ENCODE peak calls at places on chromosome 21, in five cellular contexts. X is neuronal stem cell, G is mesenchymal stem cell, M is H1, H is trophoblast cell. J is an unnamed sample.

GRCh38 chr21:39373634-39374033 is 24.7 kb upstream of the HMGN1 start:
- DNase-seq in X (no peak), G (peak; percentile 50), M (no peak), H (peak; percentile 39), J (peak; percentile 40)

GRCh38 chr21:35002879-35003722 is 46.0 kb downstream of the RUNX1 start:
- DNase-seq in X (no peak), G (peak; percentile 46), M (no peak), H (peak; percentile 32), J (no peak)

GRCh38 chr21:26961704-26962103 is 5.2 kb downstream of the ADAMTS5 start:
- DNase-seq in X (no peak), G (no peak), M (peak; percentile 66), H (no peak), J (peak; percentile 51)

GRCh38 chr21:20570824-20571232 is 427.4 kb upstream of the NCAM2 start:
- DNase-seq in X (peak; percentile 55), G (peak; percentile 6), M (peak; percentile 57), H (no peak), J (peak; percentile 88)

GRCh38 chr21:43684424-43684823 is 25.1 kb downstream of the RRP1B start:
- DNase-seq in X (no peak), G (no peak), M (no peak), H (no peak), J (no peak)

GRCh38 chr21:14863745-14864210 is 201.0 kb downstream of the NRIP1 start:
- DNase-seq in X (no peak), G (no peak), M (no peak), H (peak; percentile 54), J (no peak)

GRCh38 chr21:14737278-14737677 is 191.2 kb upstream of the SAMSN1 start:
- DNase-seq in X (no peak), G (no peak), M (no peak), H (no peak), J (no peak)

GRCh38 chr21:39633770-39634181 is 21.0 kb downstream of the B3GALT5 start:
- DNase-seq in X (no peak), G (peak; percentile 88), M (no peak), H (peak; percentile 20), J (no peak)

GRCh38 chr21:38311765-38312164 is 55.0 kb downstream of the KCNJ15 start:
- DNase-seq in X (no peak), G (no peak), M (no peak), H (no peak), J (no peak)

GRCh38 chr21:16573581-16573980 is 843.8 kb downstream of the USP25 start:
- DNase-seq in X (no peak), G (peak; percentile 33), M (no peak), H (peak; percentile 3), J (no peak)

GRCh38 chr21:24023402-24023801 is 1583.9 kb downstream of the MRPL39 start:
- DNase-seq in X (no peak), G (no peak), M (no peak), H (no peak), J (no peak)

GRCh38 chr21:43027846-43028731 is 47.5 kb downstream of the CBS start:
- DNase-seq in X (no peak), G (no peak), M (no peak), H (peak; percentile 59), J (no peak)

GRCh38 chr21:17796503-17796902 is 22.7 kb downstream of the C21orf91 start:
- DNase-seq in X (no peak), G (no peak), M (no peak), H (no peak), J (no peak)

GRCh38 chr21:21084179-21084578 is 86.0 kb downstream of the NCAM2 start:
- DNase-seq in X (no peak), G (peak; percentile 53), M (no peak), H (peak; percentile 33), J (no peak)

GRCh38 chr21:39150316-39150715 is 32.9 kb downstream of the PSMG1 start:
- DNase-seq in X (no peak), G (no peak), M (no peak), H (no peak), J (no peak)

GRCh38 chr21:14602418-14602987 is 56.4 kb upstream of the SAMSN1 start:
- DNase-seq in X (no peak), G (peak; percentile 14), M (no peak), H (no peak), J (no peak)

GRCh38 chr21:17482928-17483327 is 29.9 kb upstream of the CXADR start:
- DNase-seq in X (no peak), G (no peak), M (no peak), H (no peak), J (no peak)

GRCh38 chr21:38793926-38794713 is 11.6 kb upstream of the ETS2 start:
- DNase-seq in X (no peak), G (no peak), M (no peak), H (no peak), J (no peak)

GRCh38 chr21:32383812-32384211 is 9.0 kb downstream of the URB1 start:
- DNase-seq in X (no peak), G (no peak), M (no peak), H (no peak), J (no peak)

GRCh38 chr21:38956791-38957571 is 151.3 kb downstream of the ETS2 start:
- DNase-seq in X (no peak), G (peak; percentile 43), M (no peak), H (peak; percentile 12), J (no peak)

GRCh38 chr21:39502631-39503030 is 50.9 kb downstream of the SH3BGR start:
- DNase-seq in X (no peak), G (no peak), M (no peak), H (no peak), J (no peak)

GRCh38 chr21:17775431-17776126 is 43.6 kb downstream of the C21orf91 start:
- DNase-seq in X (no peak), G (no peak), M (no peak), H (no peak), J (no peak)

GRCh38 chr21:14691924-14692323 is 145.8 kb upstream of the SAMSN1 start:
- DNase-seq in X (no peak), G (no peak), M (no peak), H (no peak), J (no peak)

GRCh38 chr21:35561076-35561475 is 499.2 kb downstream of the SETD4 start:
- DNase-seq in X (no peak), G (no peak), M (no peak), H (no peak), J (no peak)

GRCh38 chr21:34726627-34727337 is 58.0 kb downstream of the CLIC6 start:
- DNase-seq in X (no peak), G (peak; percentile 13), M (no peak), H (peak; percentile 84), J (no peak)

GRCh38 chr21:34900376-34900775 is 148.7 kb downstream of the RUNX1 start:
- DNase-seq in X (no peak), G (peak; percentile 38), M (no peak), H (no peak), J (no peak)

GRCh38 chr21:45256021-45256911 is 31.4 kb downstream of the POFUT2 start:
- DNase-seq in X (no peak), G (no peak), M (peak; percentile 47), H (no peak), J (peak; percentile 19)
- H2BK12ac ChIP-seq in X (peak overlapping the region; percentile 81), G (no peak overlapping the region), M (no peak overlapping the region), H (no peak overlapping the region), J (no peak overlapping the region)

GRCh38 chr21:46635324-46636180 is at the start of gene PRMT2:
- DNase-seq in X (peak; percentile 97), G (peak; percentile 96), M (peak; percentile 99), H (peak; percentile 99), J (peak; percentile 97)
- H2BK12ac ChIP-seq in X (no peak within 1 kb of the TSS), G (no peak within 1 kb of the TSS), M (peak within 1 kb of the TSS; percentile 97), H (no peak within 1 kb of the TSS), J (no peak within 1 kb of the TSS)

GRCh38 chr21:25422610-25423608 is 184.4 kb downstream of the MRPL39 start:
- DNase-seq in X (no peak), G (no peak), M (no peak), H (no peak), J (no peak)
- H2BK12ac ChIP-seq in X (no peak overlapping the region), G (no peak overlapping the region), M (no peak overlapping the region), H (no peak overlapping the region), J (no peak overlapping the region)

DNA sequence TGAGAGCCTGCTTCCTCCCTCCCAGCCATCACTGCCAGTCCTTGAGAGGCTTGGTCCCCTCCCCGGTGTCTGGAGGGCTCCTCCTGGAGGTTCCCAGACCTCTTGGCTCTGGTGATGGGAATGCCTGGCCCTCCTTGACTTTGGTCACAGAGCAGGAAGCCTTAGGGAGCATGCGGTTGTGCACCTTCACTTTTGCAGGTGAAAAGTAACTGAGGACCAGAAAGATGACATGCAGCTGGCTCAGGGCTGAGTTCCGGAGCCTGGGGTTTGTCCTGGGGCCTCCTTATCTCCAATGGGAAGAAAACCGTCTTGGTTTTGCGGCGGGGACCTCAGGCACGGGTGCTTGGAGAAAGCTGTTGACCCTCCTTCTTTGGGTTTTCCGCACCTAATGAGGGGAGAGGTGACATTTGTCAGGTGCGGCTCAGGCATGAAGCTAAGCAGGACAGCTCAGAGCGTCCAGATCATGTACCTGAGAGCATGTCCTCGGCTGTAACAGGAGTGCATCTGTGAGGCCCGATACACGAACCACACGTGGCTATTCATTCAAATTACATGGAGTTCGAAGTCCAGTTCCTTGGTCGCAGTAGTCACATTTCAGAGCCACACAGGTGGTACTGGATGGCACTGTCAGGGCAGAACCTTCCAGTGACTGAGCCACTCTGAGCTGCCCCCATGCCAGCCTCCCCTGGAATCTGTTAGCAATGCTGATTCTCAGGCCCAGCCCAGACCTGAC is 608 bp upstream of the MX2 start:
- DNase-seq in X (no peak), G (no peak), M (no peak), H (peak; percentile 27), J (no peak)
- H2BK12ac ChIP-seq in X (no peak overlapping the region), G (no peak overlapping the region), M (no peak overlapping the region), H (no peak overlapping the region), J (no peak overlapping the region)

GRCh38 chr21:31253684-31254083 is 90.4 kb downstream of the TIAM1 start:
- DNase-seq in X (no peak), G (no peak), M (no peak), H (no peak), J (no peak)
- H2BK12ac ChIP-seq in X (no peak overlapping the region), G (no peak overlapping the region), M (no peak overlapping the region), H (no peak overlapping the region), J (no peak overlapping the region)

DNA sequence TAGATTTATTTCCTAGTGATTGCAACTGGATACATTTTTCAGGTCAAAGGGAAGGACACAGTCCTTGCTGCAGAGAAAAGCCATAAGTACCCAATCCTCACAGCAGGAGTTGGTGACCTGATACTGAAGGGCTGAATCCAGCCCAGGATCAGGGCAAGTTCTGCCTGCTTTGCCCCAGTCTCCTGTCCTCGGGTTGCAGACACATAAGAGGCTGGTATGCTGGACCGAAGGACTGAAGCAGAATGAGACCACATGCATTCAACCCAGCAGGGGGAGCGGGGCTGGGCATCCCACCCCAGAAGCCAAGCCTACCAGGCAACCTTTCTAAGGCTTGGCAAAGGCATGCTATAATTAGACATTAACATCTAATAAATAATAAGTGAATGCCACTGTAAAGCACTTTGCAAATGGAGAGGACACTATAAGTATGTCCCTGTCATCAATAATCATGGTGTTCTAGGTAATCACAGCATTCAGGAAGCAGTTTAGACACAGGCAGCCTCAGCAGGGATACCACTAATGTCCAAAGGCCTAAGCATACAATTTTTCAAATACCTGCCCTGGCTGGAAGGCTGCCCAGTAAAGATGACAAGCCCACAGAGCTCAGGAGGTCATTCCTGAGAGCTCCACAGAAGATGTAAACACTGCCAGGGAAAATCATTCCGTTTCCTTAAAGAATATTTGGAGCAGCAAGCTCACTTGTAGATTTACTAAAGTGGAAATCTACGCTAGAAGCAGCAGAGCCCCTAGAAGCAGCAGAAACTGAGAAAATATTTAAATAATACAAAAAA is 47.6 kb downstream of the KRTAP19-8 start:
- DNase-seq in X (no peak), G (no peak), M (no peak), H (no peak), J (no peak)
- H2BK12ac ChIP-seq in X (no peak overlapping the region), G (no peak overlapping the region), M (no peak overlapping the region), H (no peak overlapping the region), J (no peak overlapping the region)